ENCODE peak calls at places on chromosomes 7 and 10, in six cellular contexts. P, U, L, Y, V and Z are unnamed samples.

GRCh38 chr7:53303781-53304180 is 268.3 kb downstream of the POM121L12 start:
- ATAC-seq in P (no peak), U (no peak), L (no peak), Y (no peak), V (no peak), Z (no peak)

GRCh38 chr10:36802523-36803153 is 322.8 kb upstream of the ANKRD30A start:
- ATAC-seq in P (no peak), U (no peak), L (no peak), Y (no peak), V (peak), Z (peak)

GRCh38 chr10:6778992-6779701 is 199.1 kb upstream of the PRKCQ start:
- ATAC-seq in P (no peak), U (no peak), L (no peak), Y (peak), V (no peak), Z (no peak)

GRCh38 chr10:18341063-18341462 is 200.8 kb downstream of the CACNB2 start:
- ATAC-seq in P (no peak), U (no peak), L (peak), Y (no peak), V (no peak), Z (no peak)

GRCh38 chr7:150731916-150732315 is 5.3 kb upstream of the GIMAP5 start:
- ATAC-seq in P (no peak), U (no peak), L (no peak), Y (no peak), V (no peak), Z (no peak)

GRCh38 chr10:12186324-12186723 is 9.4 kb downstream of the NUDT5 start:
- ATAC-seq in P (no peak), U (no peak), L (no peak), Y (no peak), V (no peak), Z (no peak)

GRCh38 chr10:106498675-106499074 is 665.8 kb downstream of the SORCS1 start:
- ATAC-seq in P (no peak), U (no peak), L (no peak), Y (no peak), V (no peak), Z (no peak)

GRCh38 chr7:92631830-92632487 is 41.8 kb upstream of the FAM133B start:
- ATAC-seq in P (no peak), U (no peak), L (peak), Y (no peak), V (no peak), Z (no peak)

GRCh38 chr10:70835895-70836294 is 20.1 kb downstream of the SGPL1 start:
- ATAC-seq in P (no peak), U (peak), L (no peak), Y (no peak), V (peak), Z (no peak)

GRCh38 chr10:71840177-71840711 is 10.8 kb downstream of the PSAP start:
- ATAC-seq in P (no peak), U (no peak), L (no peak), Y (peak), V (peak), Z (peak)

GRCh38 chr7:106424476-106425016 is 139.8 kb upstream of the NAMPT start:
- ATAC-seq in P (no peak), U (no peak), L (no peak), Y (no peak), V (no peak), Z (no peak)

GRCh38 chr7:105787071-105787470 is 89.3 kb downstream of the ATXN7L1 start:
- ATAC-seq in P (no peak), U (no peak), L (no peak), Y (no peak), V (no peak), Z (no peak)

GRCh38 chr10:71752391-71753090 is 20.8 kb downstream of the VSIR start:
- ATAC-seq in P (peak), U (peak), L (no peak), Y (no peak), V (no peak), Z (no peak)

GRCh38 chr10:97740613-97741012 is 3.7 kb downstream of the ZFYVE27 start:
- ATAC-seq in P (no peak), U (no peak), L (no peak), Y (no peak), V (no peak), Z (no peak)

GRCh38 chr10:131311661-131312260 is at the start of gene TCERG1L:
- ATAC-seq in P (no peak), U (no peak), L (no peak), Y (no peak), V (no peak), Z (no peak)

GRCh38 chr7:150826061-150826849 is 25.7 kb downstream of the TMEM176A start:
- ATAC-seq in P (no peak), U (peak), L (no peak), Y (no peak), V (no peak), Z (no peak)

GRCh38 chr7:7639847-7640220 is 718 bp upstream of the UMAD1 start:
- ATAC-seq in P (peak), U (no peak), L (peak), Y (no peak), V (no peak), Z (no peak)

GRCh38 chr7:112427984-112428383 is 22.3 kb upstream of the IFRD1 start:
- ATAC-seq in P (no peak), U (no peak), L (no peak), Y (no peak), V (no peak), Z (no peak)

GRCh38 chr10:27805215-27805614 is 59.6 kb upstream of the MKX start:
- ATAC-seq in P (no peak), U (no peak), L (no peak), Y (no peak), V (no peak), Z (no peak)

GRCh38 chr10:34717429-34717828 is 97.7 kb downstream of the PARD3 start:
- ATAC-seq in P (no peak), U (peak), L (no peak), Y (no peak), V (no peak), Z (no peak)

GRCh38 chr7:44639701-44640321 is 33.4 kb downstream of the OGDH start:
- ATAC-seq in P (no peak), U (peak), L (no peak), Y (peak), V (peak), Z (peak)

GRCh38 chr10:32650246-32650655 is 204.3 kb downstream of the CCDC7 start:
- ATAC-seq in P (no peak), U (no peak), L (peak), Y (peak), V (no peak), Z (no peak)

DNA sequence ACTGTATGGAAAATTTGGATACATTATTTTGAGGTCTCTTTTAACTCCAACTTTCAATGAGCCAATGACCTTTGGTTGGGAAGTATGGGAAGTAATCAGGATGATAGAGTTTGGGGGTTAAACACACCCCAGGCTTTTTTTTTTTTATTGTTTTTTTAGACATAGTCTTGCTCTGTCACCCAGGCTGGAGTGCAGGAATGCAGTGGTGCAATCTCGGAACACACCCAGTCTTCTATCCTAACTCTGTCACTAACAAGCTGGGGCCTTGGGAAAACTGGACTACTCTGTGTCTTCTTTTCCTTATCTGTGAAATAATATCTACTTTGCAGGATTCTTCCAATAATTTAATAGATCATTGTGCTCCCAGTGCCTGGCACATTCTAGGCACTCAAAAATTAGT is 37.6 kb upstream of the AGBL3 start:
- ATAC-seq in P (no peak), U (no peak), L (no peak), Y (peak), V (no peak), Z (peak)
- TF ChIP-seq EP300 in P (no peak), U (no peak), L (no peak), Y (no peak), V (no peak), Z (no peak)

DNA sequence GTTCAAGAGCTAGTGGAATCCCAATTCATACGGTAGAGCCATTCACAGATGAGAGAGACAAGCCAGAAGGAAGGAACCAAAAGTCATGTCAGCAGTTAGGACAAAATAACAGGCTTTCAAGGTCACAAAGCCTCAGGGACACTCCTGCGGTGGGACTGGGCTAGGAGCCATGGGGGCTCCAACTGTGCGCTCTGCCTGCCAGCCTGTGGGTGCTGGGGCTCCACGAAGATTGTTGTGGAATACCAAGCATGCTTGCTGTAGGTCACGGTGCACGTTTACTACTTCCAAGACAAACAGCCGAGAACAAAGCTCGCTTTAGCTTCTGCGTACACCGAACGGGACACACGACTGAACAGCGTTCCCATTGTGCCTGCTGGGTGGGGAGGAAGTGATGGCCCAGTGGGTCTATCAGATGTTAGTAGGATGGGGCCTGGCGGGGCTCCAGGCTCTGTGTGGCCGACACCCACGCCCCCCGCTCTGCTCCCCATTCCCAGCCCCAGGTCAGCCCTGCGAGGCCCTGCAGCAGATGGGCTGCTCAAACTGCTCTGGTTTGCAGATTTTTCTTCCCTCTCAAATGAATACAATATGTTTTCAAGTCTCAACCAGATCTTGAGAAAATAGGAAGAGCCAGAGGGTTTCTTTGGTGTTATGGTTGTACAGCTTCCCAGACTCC is 158.9 kb downstream of the EGFR start:
- ATAC-seq in P (no peak), U (peak), L (no peak), Y (no peak), V (peak), Z (no peak)
- TF ChIP-seq EP300 in P (no peak), U (no peak), L (no peak), Y (no peak), V (no peak), Z (no peak)

DNA sequence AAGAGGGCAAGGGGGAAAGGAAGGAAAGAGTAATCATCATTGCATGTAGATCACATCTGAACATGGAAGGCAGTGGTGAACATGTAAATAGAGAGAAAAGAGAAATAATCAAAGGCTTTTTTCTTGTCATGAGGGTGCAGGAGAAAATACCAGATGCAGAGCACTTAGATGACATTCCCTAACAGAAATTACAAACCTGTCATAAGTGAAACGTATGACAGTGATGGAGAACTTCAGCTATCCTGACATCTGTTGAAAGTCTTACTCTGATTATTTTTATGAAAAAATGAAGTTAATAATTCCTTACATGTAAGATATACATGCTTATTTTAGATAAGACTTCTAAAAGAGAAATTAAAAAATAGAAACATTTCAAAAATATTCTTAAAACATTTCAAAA is 54.7 kb downstream of the BRAF start:
- ATAC-seq in P (no peak), U (no peak), L (no peak), Y (no peak), V (no peak), Z (no peak)
- TF ChIP-seq EP300 in P (no peak), U (no peak), L (no peak), Y (no peak), V (no peak), Z (no peak)

GRCh38 chr7:108598858-108599257 is 29.2 kb downstream of the DNAJB9 start:
- ATAC-seq in P (no peak), U (no peak), L (no peak), Y (no peak), V (no peak), Z (no peak)
- TF ChIP-seq EP300 in P (no peak), U (no peak), L (no peak), Y (no peak), V (no peak), Z (no peak)